ENCODE peak calls at places on chromosome 11, in ten cellular contexts. One of them, this sample, is unnamed.

GRCh38 chr11:95147364-95147905 is 57.8 kb downstream of the ENDOD1 start:
- DNase-seq in IMR-90: peak
- DNase-seq in heart left ventricle: peak
- DNase-seq in right lobe of liver: no peak
- DNase-seq in hepatocyte: peak
- DNase-seq in nephron progenitor cell: no peak
- DNase-seq in lung: no peak
- DNase-seq in B cell: no peak
- DNase-seq in OCI-LY7: no peak
- DNase-seq in HFF-Myc: peak
- DNase-seq in this sample: no peak

GRCh38 chr11:36149538-36150242 is 139.5 kb downstream of the COMMD9 start:
- DNase-seq in IMR-90: peak
- DNase-seq in heart left ventricle: peak
- DNase-seq in right lobe of liver: peak
- DNase-seq in hepatocyte: peak
- DNase-seq in nephron progenitor cell: no peak
- DNase-seq in lung: peak
- DNase-seq in B cell: no peak
- DNase-seq in OCI-LY7: no peak
- DNase-seq in HFF-Myc: peak
- DNase-seq in this sample: peak

GRCh38 chr11:130561441-130561881 is 113.0 kb downstream of the ADAMTS15 start:
- DNase-seq in IMR-90: peak
- DNase-seq in heart left ventricle: no peak
- DNase-seq in right lobe of liver: no peak
- DNase-seq in hepatocyte: no peak
- DNase-seq in nephron progenitor cell: no peak
- DNase-seq in lung: no peak
- DNase-seq in B cell: no peak
- DNase-seq in OCI-LY7: no peak
- DNase-seq in HFF-Myc: no peak
- DNase-seq in this sample: no peak

GRCh38 chr11:129705341-129705740 is 110.3 kb upstream of the TMEM45B start:
- DNase-seq in IMR-90: no peak
- DNase-seq in heart left ventricle: no peak
- DNase-seq in right lobe of liver: no peak
- DNase-seq in hepatocyte: no peak
- DNase-seq in nephron progenitor cell: no peak
- DNase-seq in lung: no peak
- DNase-seq in B cell: no peak
- DNase-seq in OCI-LY7: no peak
- DNase-seq in HFF-Myc: no peak
- DNase-seq in this sample: no peak

GRCh38 chr11:94526645-94527438 is 14.6 kb downstream of the C11orf97 start:
- DNase-seq in IMR-90: peak
- DNase-seq in heart left ventricle: no peak
- DNase-seq in right lobe of liver: no peak
- DNase-seq in hepatocyte: no peak
- DNase-seq in nephron progenitor cell: no peak
- DNase-seq in lung: no peak
- DNase-seq in B cell: no peak
- DNase-seq in OCI-LY7: no peak
- DNase-seq in HFF-Myc: no peak
- DNase-seq in this sample: no peak

GRCh38 chr11:57481315-57481714 is 21.0 kb downstream of the RTN4RL2 start:
- DNase-seq in IMR-90: no peak
- DNase-seq in heart left ventricle: no peak
- DNase-seq in right lobe of liver: no peak
- DNase-seq in hepatocyte: no peak
- DNase-seq in nephron progenitor cell: no peak
- DNase-seq in lung: no peak
- DNase-seq in B cell: no peak
- DNase-seq in OCI-LY7: no peak
- DNase-seq in HFF-Myc: no peak
- DNase-seq in this sample: no peak

GRCh38 chr11:7160814-7161489 is 72.2 kb downstream of the RBMXL2 start:
- DNase-seq in IMR-90: no peak
- DNase-seq in heart left ventricle: no peak
- DNase-seq in right lobe of liver: no peak
- DNase-seq in hepatocyte: no peak
- DNase-seq in nephron progenitor cell: no peak
- DNase-seq in lung: no peak
- DNase-seq in B cell: no peak
- DNase-seq in OCI-LY7: no peak
- DNase-seq in HFF-Myc: no peak
- DNase-seq in this sample: peak

GRCh38 chr11:47412152-47412746 is 3.9 kb downstream of the SLC39A13 start:
- DNase-seq in IMR-90: peak
- DNase-seq in heart left ventricle: peak
- DNase-seq in right lobe of liver: peak
- DNase-seq in hepatocyte: peak
- DNase-seq in nephron progenitor cell: peak
- DNase-seq in lung: peak
- DNase-seq in B cell: peak
- DNase-seq in OCI-LY7: peak
- DNase-seq in HFF-Myc: no peak
- DNase-seq in this sample: peak

GRCh38 chr11:57818812-57819211 is 57.2 kb downstream of the CTNND1 start:
- DNase-seq in IMR-90: no peak
- DNase-seq in heart left ventricle: no peak
- DNase-seq in right lobe of liver: no peak
- DNase-seq in hepatocyte: no peak
- DNase-seq in nephron progenitor cell: no peak
- DNase-seq in lung: no peak
- DNase-seq in B cell: no peak
- DNase-seq in OCI-LY7: no peak
- DNase-seq in HFF-Myc: no peak
- DNase-seq in this sample: no peak

GRCh38 chr11:46712874-46713576 is 6.0 kb upstream of the F2 start:
- DNase-seq in IMR-90: no peak
- DNase-seq in heart left ventricle: no peak
- DNase-seq in right lobe of liver: no peak
- DNase-seq in hepatocyte: no peak
- DNase-seq in nephron progenitor cell: no peak
- DNase-seq in lung: no peak
- DNase-seq in B cell: no peak
- DNase-seq in OCI-LY7: no peak
- DNase-seq in HFF-Myc: no peak
- DNase-seq in this sample: no peak

GRCh38 chr11:76614471-76615183 is 55.9 kb downstream of the LRRC32 start:
- DNase-seq in IMR-90: no peak
- DNase-seq in heart left ventricle: peak
- DNase-seq in right lobe of liver: no peak
- DNase-seq in hepatocyte: no peak
- DNase-seq in nephron progenitor cell: no peak
- DNase-seq in lung: no peak
- DNase-seq in B cell: peak
- DNase-seq in OCI-LY7: no peak
- DNase-seq in HFF-Myc: no peak
- DNase-seq in this sample: no peak

GRCh38 chr11:48013269-48013901 is 33.0 kb downstream of the PTPRJ start:
- DNase-seq in IMR-90: peak
- DNase-seq in heart left ventricle: peak
- DNase-seq in right lobe of liver: peak
- DNase-seq in hepatocyte: peak
- DNase-seq in nephron progenitor cell: no peak
- DNase-seq in lung: peak
- DNase-seq in B cell: peak
- DNase-seq in OCI-LY7: peak
- DNase-seq in HFF-Myc: no peak
- DNase-seq in this sample: peak

GRCh38 chr11:8964324-8965320 is at the start of gene TMEM9B:
- DNase-seq in IMR-90: peak
- DNase-seq in heart left ventricle: peak
- DNase-seq in right lobe of liver: peak
- DNase-seq in hepatocyte: peak
- DNase-seq in nephron progenitor cell: peak
- DNase-seq in lung: peak
- DNase-seq in B cell: peak
- DNase-seq in OCI-LY7: peak
- DNase-seq in HFF-Myc: peak
- DNase-seq in this sample: peak

GRCh38 chr11:30447246-30447645 is 124.3 kb downstream of the ARL14EP start:
- DNase-seq in IMR-90: no peak
- DNase-seq in heart left ventricle: no peak
- DNase-seq in right lobe of liver: no peak
- DNase-seq in hepatocyte: no peak
- DNase-seq in nephron progenitor cell: peak
- DNase-seq in lung: no peak
- DNase-seq in B cell: no peak
- DNase-seq in OCI-LY7: no peak
- DNase-seq in HFF-Myc: no peak
- DNase-seq in this sample: no peak

GRCh38 chr11:129375731-129376657 is at the start of gene BARX2:
- DNase-seq in IMR-90: peak
- DNase-seq in heart left ventricle: no peak
- DNase-seq in right lobe of liver: peak
- DNase-seq in hepatocyte: peak
- DNase-seq in nephron progenitor cell: peak
- DNase-seq in lung: peak
- DNase-seq in B cell: no peak
- DNase-seq in OCI-LY7: no peak
- DNase-seq in HFF-Myc: peak
- DNase-seq in this sample: peak

GRCh38 chr11:253160-253885 is 16.5 kb downstream of the PSMD13 start:
- DNase-seq in IMR-90: no peak
- DNase-seq in heart left ventricle: no peak
- DNase-seq in right lobe of liver: no peak
- DNase-seq in hepatocyte: no peak
- DNase-seq in nephron progenitor cell: no peak
- DNase-seq in lung: no peak
- DNase-seq in B cell: no peak
- DNase-seq in OCI-LY7: no peak
- DNase-seq in HFF-Myc: no peak
- DNase-seq in this sample: no peak

DNA sequence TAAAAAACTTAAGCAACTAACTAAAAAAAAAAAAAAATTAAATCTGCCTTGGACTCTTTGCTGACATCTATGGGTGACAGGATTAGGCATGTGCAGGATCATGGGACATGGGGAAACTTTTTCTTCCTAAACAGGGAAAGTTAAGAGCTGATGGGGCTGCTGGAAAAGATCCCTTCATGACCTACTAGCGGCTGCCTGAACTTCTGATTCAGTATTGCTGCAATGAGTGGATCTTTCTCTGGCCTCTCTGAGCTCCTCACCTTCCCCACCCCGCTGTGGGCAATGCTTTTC is 25.0 kb downstream of the OR5A2 start:
- DNase-seq in IMR-90: no peak
- DNase-seq in heart left ventricle: no peak
- DNase-seq in right lobe of liver: no peak
- DNase-seq in hepatocyte: no peak
- DNase-seq in nephron progenitor cell: no peak
- DNase-seq in lung: no peak
- DNase-seq in B cell: no peak
- DNase-seq in OCI-LY7: no peak
- DNase-seq in HFF-Myc: no peak
- DNase-seq in this sample: no peak
- TF ChIP-seq CTCF in IMR-90: no peak
- TF ChIP-seq CTCF in heart left ventricle: no peak
- TF ChIP-seq CTCF in right lobe of liver: peak
- TF ChIP-seq CTCF in hepatocyte: no peak
- TF ChIP-seq CTCF in nephron progenitor cell: no peak
- TF ChIP-seq CTCF in lung: no peak
- TF ChIP-seq CTCF in B cell: no peak
- TF ChIP-seq CTCF in OCI-LY7: peak
- TF ChIP-seq CTCF in HFF-Myc: no peak
- TF ChIP-seq CTCF in this sample: no peak

GRCh38 chr11:109641549-109641948 is 219.6 kb downstream of the C11orf87 start:
- DNase-seq in IMR-90: peak
- DNase-seq in heart left ventricle: no peak
- DNase-seq in right lobe of liver: no peak
- DNase-seq in hepatocyte: peak
- DNase-seq in nephron progenitor cell: peak
- DNase-seq in lung: no peak
- DNase-seq in B cell: no peak
- DNase-seq in OCI-LY7: no peak
- DNase-seq in HFF-Myc: peak
- DNase-seq in this sample: peak
- TF ChIP-seq CTCF in IMR-90: peak
- TF ChIP-seq CTCF in heart left ventricle: no peak
- TF ChIP-seq CTCF in right lobe of liver: no peak
- TF ChIP-seq CTCF in hepatocyte: peak
- TF ChIP-seq CTCF in nephron progenitor cell: peak
- TF ChIP-seq CTCF in lung: no peak
- TF ChIP-seq CTCF in B cell: no peak
- TF ChIP-seq CTCF in OCI-LY7: no peak
- TF ChIP-seq CTCF in HFF-Myc: no peak
- TF ChIP-seq CTCF in this sample: no peak

DNA sequence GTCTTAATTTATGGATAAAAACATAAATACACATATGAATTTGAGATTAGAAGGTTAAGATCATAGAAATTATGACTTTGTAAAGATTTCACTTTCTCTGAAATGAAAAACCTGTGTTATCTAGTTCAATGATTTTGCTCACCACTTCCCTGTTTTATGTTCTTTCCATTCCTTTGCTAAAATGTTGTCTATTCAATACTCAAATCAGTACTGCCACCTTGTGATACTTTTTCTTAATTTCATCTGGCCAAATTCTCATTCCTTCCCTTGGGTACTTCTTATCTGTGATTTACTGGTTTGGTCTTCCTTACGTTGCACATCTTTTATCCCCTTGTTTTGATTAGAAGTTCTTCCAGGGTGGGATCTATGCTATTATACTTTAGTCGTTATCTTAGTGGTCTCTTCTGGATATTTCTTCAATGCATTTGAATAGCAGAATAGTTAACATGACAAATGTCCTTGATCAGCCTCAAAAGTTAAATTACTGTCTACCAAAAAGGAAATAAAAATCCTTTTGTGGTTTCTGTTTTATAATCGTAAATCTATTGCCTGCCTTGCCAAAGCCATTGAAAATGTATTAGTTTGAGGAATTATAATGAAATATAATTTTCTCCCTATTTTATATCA is 197.0 kb downstream of the PGR start:
- DNase-seq in IMR-90: peak
- DNase-seq in heart left ventricle: no peak
- DNase-seq in right lobe of liver: no peak
- DNase-seq in hepatocyte: peak
- DNase-seq in nephron progenitor cell: no peak
- DNase-seq in lung: no peak
- DNase-seq in B cell: no peak
- DNase-seq in OCI-LY7: peak
- DNase-seq in HFF-Myc: peak
- DNase-seq in this sample: no peak
- TF ChIP-seq CTCF in IMR-90: peak
- TF ChIP-seq CTCF in heart left ventricle: peak
- TF ChIP-seq CTCF in right lobe of liver: peak
- TF ChIP-seq CTCF in hepatocyte: peak
- TF ChIP-seq CTCF in nephron progenitor cell: peak
- TF ChIP-seq CTCF in lung: no peak
- TF ChIP-seq CTCF in B cell: peak
- TF ChIP-seq CTCF in OCI-LY7: peak
- TF ChIP-seq CTCF in HFF-Myc: peak
- TF ChIP-seq CTCF in this sample: no peak

GRCh38 chr11:74694136-74694535 is 37.1 kb downstream of the CHRDL2 start:
- DNase-seq in IMR-90: peak
- DNase-seq in heart left ventricle: no peak
- DNase-seq in right lobe of liver: no peak
- DNase-seq in hepatocyte: no peak
- DNase-seq in nephron progenitor cell: no peak
- DNase-seq in lung: no peak
- DNase-seq in B cell: no peak
- DNase-seq in OCI-LY7: no peak
- DNase-seq in HFF-Myc: no peak
- DNase-seq in this sample: no peak
- TF ChIP-seq CTCF in IMR-90: peak
- TF ChIP-seq CTCF in heart left ventricle: no peak
- TF ChIP-seq CTCF in right lobe of liver: peak
- TF ChIP-seq CTCF in hepatocyte: no peak
- TF ChIP-seq CTCF in nephron progenitor cell: no peak
- TF ChIP-seq CTCF in lung: no peak
- TF ChIP-seq CTCF in B cell: no peak
- TF ChIP-seq CTCF in OCI-LY7: no peak
- TF ChIP-seq CTCF in HFF-Myc: peak
- TF ChIP-seq CTCF in this sample: no peak

This sample was measured in activated CD8-positive, alpha-beta T cell treated with anti-CD3 and anti-CD28 coated beads for 36 hours.